ENCODE peak calls at places on chromosomes 13 and 19, in six cellular contexts. T, O, U, K, Q and A are unnamed samples.

GRCh38 chr13:110155072-110155471 is 151.9 kb downstream of the COL4A1 start:
- DNase-seq in U (no peak), K (no peak), T (no peak), O (no peak), Q (no peak), A (no peak)

GRCh38 chr13:101554420-101555125 is 102.1 kb downstream of the ITGBL1 start:
- DNase-seq in T (no peak), Q (no peak), K (no peak), O (no peak), U (no peak), A (no peak)

GRCh38 chr13:31207630-31208549 is 8.1 kb downstream of the B3GLCT start:
- DNase-seq in Q (no peak), O (no peak), U (no peak), K (no peak), T (no peak), A (no peak)

GRCh38 chr19:14689598-14690503 is at the start of gene ZNF333:
- DNase-seq in Q (peak; percentile 68), K (peak; percentile 85), U (peak; percentile 75), T (peak; percentile 99), O (peak; percentile 95), A (peak; percentile 85)

GRCh38 chr19:56312337-56312736 is 2.3 kb downstream of the ZSCAN5A start:
- DNase-seq in Q (no peak), O (no peak), T (no peak), K (no peak), U (no peak), A (no peak)

GRCh38 chr13:70792121-70792520 is 683.9 kb upstream of the KLHL1 start:
- DNase-seq in K (no peak), T (no peak), O (no peak), U (peak; percentile 5), Q (no peak), A (no peak)

GRCh38 chr19:39177736-39178135 is 19.0 kb upstream of the NCCRP1 start:
- DNase-seq in T (no peak), Q (no peak), K (no peak), O (no peak), U (no peak), A (no peak)

GRCh38 chr19:21117041-21117907 is 24.6 kb upstream of the ZNF431 start:
- DNase-seq in T (no peak), O (no peak), U (no peak), Q (no peak), K (no peak), A (no peak)

GRCh38 chr13:103104340-103104739 is 38.1 kb upstream of the SLC10A2 start:
- DNase-seq in U (no peak), Q (no peak), K (no peak), O (no peak), T (no peak), A (peak; percentile 34)

GRCh38 chr13:25192052-25192451 is 20.0 kb upstream of the AMER2 start:
- DNase-seq in Q (no peak), K (no peak), T (no peak), O (no peak), U (no peak), A (no peak)

GRCh38 chr19:52102163-52102562 is 6.6 kb upstream of the ZNF841 start:
- DNase-seq in U (no peak), O (no peak), Q (no peak), K (no peak), T (no peak), A (no peak)

GRCh38 chr19:35859414-35859813 is 2.7 kb downstream of the KIRREL2 start:
- DNase-seq in T (no peak), K (no peak), Q (no peak), O (no peak), U (no peak), A (no peak)

GRCh38 chr13:45696610-45697226 is 5.4 kb upstream of the CBY2 start:
- DNase-seq in K (no peak), T (no peak), U (no peak), O (no peak), Q (peak; percentile 64), A (no peak)

GRCh38 chr19:8481616-8482015 is 20.8 kb downstream of the PRAM1 start:
- DNase-seq in K (no peak), O (no peak), U (no peak), T (no peak), Q (no peak), A (no peak)

GRCh38 chr13:23715762-23716235 is 145.6 kb downstream of the TNFRSF19 start:
- DNase-seq in Q (no peak), O (peak; percentile 62), T (no peak), U (peak; percentile 62), K (peak; percentile 18), A (peak; percentile 78)

GRCh38 chr13:73832203-73832602 is 302.0 kb downstream of the KLF12 start:
- DNase-seq in O (no peak), U (no peak), Q (no peak), T (no peak), K (no peak), A (no peak)

GRCh38 chr13:80577951-80578670 is 237.2 kb upstream of the SPRY2 start:
- DNase-seq in O (peak; percentile 54), K (no peak), T (no peak), Q (no peak), U (no peak), A (no peak)

GRCh38 chr19:3389446-3389778 is 23.0 kb downstream of the NFIC start:
- DNase-seq in K (no peak), U (no peak), Q (no peak), T (no peak), O (no peak), A (no peak)

GRCh38 chr19:3392480-3392879 is 26.1 kb downstream of the NFIC start:
- DNase-seq in Q (no peak), O (no peak), K (no peak), T (no peak), U (no peak), A (no peak)

GRCh38 chr19:3386447-3387234 is 20.3 kb downstream of the NFIC start:
- DNase-seq in U (no peak), O (no peak), T (peak; percentile 87), Q (no peak), K (no peak), A (no peak)

GRCh38 chr19:3389876-3390361 is 23.5 kb downstream of the NFIC start:
- DNase-seq in O (no peak), U (no peak), K (no peak), T (no peak), Q (no peak), A (peak; percentile 65)

GRCh38 chr19:3387645-3388589 is 21.5 kb downstream of the NFIC start:
- DNase-seq in U (no peak), K (no peak), Q (no peak), T (peak; percentile 98), O (no peak), A (no peak)
- TF ChIP-seq YY1 in U (no peak), K (no peak), Q (no peak), T (peak; percentile 67), O (no peak), A (no peak)

GRCh38 chr13:44079413-44080205 is 199.9 kb downstream of the LACC1 start:
- DNase-seq in U (no peak), Q (no peak), T (no peak), O (no peak), K (no peak), A (no peak)

GRCh38 chr13:44084146-44084545 is 204.4 kb downstream of the LACC1 start:
- DNase-seq in T (no peak), U (no peak), K (no peak), O (no peak), Q (no peak), A (no peak)

GRCh38 chr13:44075113-44075512 is 195.4 kb downstream of the LACC1 start:
- DNase-seq in T (no peak), U (no peak), Q (no peak), O (no peak), K (no peak), A (no peak)

DNA sequence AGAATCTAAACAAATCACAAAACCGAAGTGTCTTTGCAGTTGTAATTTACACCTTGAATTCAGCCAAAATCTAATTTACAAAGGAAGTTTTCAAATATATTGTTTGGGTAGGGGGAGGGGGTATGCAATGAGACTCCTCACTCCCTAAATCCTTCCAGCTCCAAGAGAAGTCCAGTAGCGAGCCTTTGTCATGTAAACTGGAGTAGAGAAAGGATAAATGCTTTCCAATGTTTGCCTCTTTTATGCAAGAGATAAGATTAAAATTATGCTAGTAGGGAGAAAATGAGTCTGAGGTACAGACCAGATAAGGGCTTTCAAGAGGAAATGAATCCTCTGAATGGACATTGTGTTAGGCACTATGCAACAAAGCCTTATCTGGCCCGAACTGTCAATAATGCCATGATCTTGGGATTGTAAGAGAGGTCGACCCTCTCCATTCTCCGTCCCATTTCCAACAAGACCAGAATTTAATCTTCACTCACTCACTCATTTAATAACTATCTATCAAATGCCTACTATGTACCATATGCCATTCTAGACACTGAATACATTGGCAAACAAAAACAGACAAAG is 199.2 kb downstream of the LACC1 start:
- DNase-seq in Q (no peak), T (peak; percentile 7), K (no peak), O (no peak), U (no peak), A (no peak)
- H3K4me2 ChIP-seq in Q (no peak overlapping the region), T (no peak overlapping the region), K (no peak overlapping the region), O (no peak overlapping the region), U (no peak overlapping the region), A (peak overlapping the region; percentile 61)

GRCh38 chr19:30718728-30719127 is 346.5 kb downstream of the ZNF536 start:
- DNase-seq in O (no peak), U (no peak), Q (no peak), K (no peak), T (peak; percentile 53), A (no peak)

GRCh38 chr19:30722236-30722635 is 350.1 kb downstream of the ZNF536 start:
- DNase-seq in K (no peak), T (peak; percentile 36), Q (no peak), O (no peak), U (no peak), A (no peak)

GRCh38 chr19:30718014-30718413 is 345.8 kb downstream of the ZNF536 start:
- DNase-seq in U (no peak), T (no peak), K (no peak), O (no peak), Q (no peak), A (no peak)

GRCh38 chr19:30719189-30719990 is 347.2 kb downstream of the ZNF536 start:
- DNase-seq in Q (no peak), K (no peak), U (no peak), T (peak; percentile 90), O (peak; percentile 3), A (peak; percentile 70)

DNA sequence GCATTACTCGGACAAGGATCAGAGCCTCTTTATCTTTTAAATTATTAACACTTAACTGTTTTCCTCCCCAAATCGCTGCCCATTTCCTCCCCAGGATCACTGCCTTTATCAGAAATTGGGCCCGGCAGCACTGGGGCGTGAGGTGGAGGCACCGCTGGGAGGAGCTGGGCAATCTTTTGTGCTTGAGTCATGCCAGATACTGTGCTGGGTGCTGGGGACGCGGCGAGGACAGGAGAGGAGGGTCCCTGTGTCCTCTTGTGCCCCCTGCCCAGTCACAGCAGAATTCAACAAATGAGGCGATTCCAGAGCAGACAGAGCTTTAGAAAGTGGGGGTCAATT is 347.8 kb downstream of the ZNF536 start:
- DNase-seq in T (peak; percentile 76), U (no peak), Q (no peak), O (no peak), K (no peak), A (no peak)
- TF ChIP-seq YY1 in T (no peak), U (no peak), Q (no peak), O (no peak), K (no peak), A (no peak)

GRCh38 chr19:4134351-4134750 is 10.4 kb upstream of the MAP2K2 start:
- DNase-seq in O (no peak), Q (no peak), T (no peak), K (no peak), U (no peak), A (no peak)

GRCh38 chr19:4136680-4137088 is 12.8 kb upstream of the MAP2K2 start:
- DNase-seq in K (no peak), O (no peak), U (peak; percentile 54), T (no peak), Q (no peak), A (no peak)

GRCh38 chr19:4130635-4131438 is 6.9 kb upstream of the MAP2K2 start:
- DNase-seq in Q (no peak), U (peak; percentile 93), O (peak; percentile 90), T (no peak), K (peak; percentile 40), A (no peak)
- H3K4me2 ChIP-seq in Q (no peak overlapping the region), U (peak overlapping the region; percentile 65), O (peak overlapping the region; percentile 75), T (peak overlapping the region; percentile 65), K (peak overlapping the region; percentile 69), A (no peak overlapping the region)